ENCODE peak calls at places on chromosomes 3 and 15, in four cellular contexts. B, Q, C and Z are unnamed samples.

GRCh38 chr3:39911465-39912309 is 102.3 kb downstream of the MYRIP start:
- DNase-seq in C (no peak), Q (no peak), B (no peak), Z (no peak)

GRCh38 chr15:25989327-25989726 is 126.2 kb upstream of the ATP10A start:
- DNase-seq in Q (no peak), C (no peak), B (no peak), Z (no peak)

GRCh38 chr15:29799859-29800258 is 22.4 kb downstream of the TJP1 start:
- DNase-seq in B (no peak), Q (no peak), C (no peak), Z (no peak)

GRCh38 chr15:29568840-29569532 is 253.3 kb downstream of the TJP1 start:
- DNase-seq in Q (peak), B (peak), C (no peak), Z (peak)

GRCh38 chr3:44954962-44955361 is 21.0 kb downstream of the ZDHHC3 start:
- DNase-seq in C (no peak), B (peak), Q (no peak), Z (peak)

GRCh38 chr15:91208366-91208765 is 108.3 kb downstream of the SV2B start:
- DNase-seq in Q (no peak), B (no peak), C (no peak), Z (no peak)

GRCh38 chr3:188271226-188271894 is 117.4 kb downstream of the LPP start:
- DNase-seq in Q (no peak), C (no peak), B (no peak), Z (no peak)

GRCh38 chr15:66635006-66635405 is 67.0 kb upstream of the SMAD6 start:
- DNase-seq in C (no peak), Q (no peak), B (no peak), Z (no peak)

GRCh38 chr15:95883064-95883463 is 447.4 kb upstream of the NR2F2 start:
- DNase-seq in Q (no peak), B (no peak), C (no peak), Z (no peak)

GRCh38 chr3:94525039-94525438 is 462.2 kb downstream of the NSUN3 start:
- DNase-seq in B (peak), Q (peak), C (no peak), Z (peak)

GRCh38 chr15:70512772-70513362 is 250.5 kb downstream of the UACA start:
- DNase-seq in C (peak), Q (peak), B (peak), Z (peak)

GRCh38 chr3:189530822-189531221 is 100.4 kb upstream of the TP63 start:
- DNase-seq in B (peak), C (no peak), Q (no peak), Z (no peak)

GRCh38 chr3:13031621-13032020 is 41.6 kb downstream of the IQSEC1 start:
- DNase-seq in Q (no peak), C (no peak), B (no peak), Z (no peak)

GRCh38 chr15:45637552-45638033 is 2.8 kb downstream of the SQOR start:
- DNase-seq in Q (no peak), B (peak), C (peak), Z (peak)

GRCh38 chr3:194300392-194300758 is 50.8 kb downstream of the CPN2 start:
- DNase-seq in Q (no peak), C (no peak), B (no peak), Z (no peak)

GRCh38 chr3:138673641-138674040 is 65.1 kb downstream of the FAIM start:
- DNase-seq in B (no peak), Q (no peak), C (no peak), Z (peak)

GRCh38 chr3:46659285-46659684 is 34.2 kb downstream of the ALS2CL start:
- DNase-seq in B (peak), Q (no peak), C (no peak), Z (no peak)

GRCh38 chr3:50625131-50625878 is 8.4 kb downstream of the MAPKAPK3 start:
- DNase-seq in Q (no peak), B (no peak), C (no peak), Z (no peak)

GRCh38 chr3:128080323-128080898 is 28.2 kb downstream of the SEC61A1 start:
- DNase-seq in Q (no peak), C (no peak), B (peak), Z (peak)

GRCh38 chr3:13261908-13262307 is 158.2 kb downstream of the NUP210 start:
- DNase-seq in C (no peak), Q (no peak), B (no peak), Z (no peak)

GRCh38 chr3:46221936-46222335 is 13.8 kb upstream of the CCR1 start:
- DNase-seq in B (no peak), Q (no peak), C (no peak), Z (no peak)

GRCh38 chr3:78517932-78518331 is 1249.9 kb downstream of the ROBO1 start:
- DNase-seq in Q (no peak), B (no peak), C (no peak), Z (no peak)

GRCh38 chr3:172560026-172560425 is 36.8 kb upstream of the TNFSF10 start:
- DNase-seq in B (peak), Q (no peak), C (no peak), Z (no peak)

GRCh38 chr3:88775026-88775690 is 332.3 kb upstream of the EPHA3 start:
- DNase-seq in Q (no peak), B (no peak), C (no peak), Z (no peak)

GRCh38 chr3:18474202-18474601 is 49.1 kb upstream of the SATB1 start:
- DNase-seq in Q (no peak), B (no peak), C (no peak), Z (no peak)

GRCh38 chr3:106333911-106334618 is 465.3 kb upstream of the CBLB start:
- DNase-seq in Q (no peak), C (peak), B (peak), Z (no peak)

GRCh38 chr3:143585720-143586456 is 262.4 kb downstream of the SLC9A9 start:
- DNase-seq in C (no peak), Q (no peak), B (no peak), Z (no peak)

GRCh38 chr15:42059661-42060476 is 34.5 kb downstream of the PLA2G4D start:
- DNase-seq in C (peak), Q (no peak), B (peak), Z (peak)

GRCh38 chr3:174342206-174342605 is 516.9 kb upstream of the NAALADL2 start:
- DNase-seq in Q (no peak), B (no peak), C (no peak), Z (no peak)

GRCh38 chr3:120280026-120280425 is 5.0 kb downstream of the GPR156 start:
- DNase-seq in B (no peak), C (no peak), Q (no peak), Z (no peak)

GRCh38 chr15:73330206-73331051 is 38.3 kb downstream of the HCN4 start:
- DNase-seq in Q (no peak), C (no peak), B (no peak), Z (no peak)

GRCh38 chr3:70829101-70829500 is 516.7 kb upstream of the MDFIC2 start:
- DNase-seq in C (no peak), B (no peak), Q (no peak), Z (no peak)

GRCh38 chr15:49145651-49146609 is 9.5 kb downstream of the COPS2 start:
- DNase-seq in B (peak), Q (peak), C (no peak), Z (peak)

GRCh38 chr15:43251863-43252241 is 14.9 kb downstream of the TGM5 start:
- DNase-seq in B (no peak), Q (no peak), C (no peak), Z (no peak)

GRCh38 chr15:95457520-95457919 is 873.0 kb upstream of the NR2F2 start:
- DNase-seq in Q (no peak), B (no peak), C (no peak), Z (no peak)